ENCODE peak calls at places on chromosome 18, in seven cellular contexts. K is AG09309; G is WTC11; W is OCI-LY7; T is progenitor cell of endocrine pancreas; M is omental fat pad; F is activated CD8-positive, alpha-beta T cell treated with anti-CD3 and anti-CD28 coated beads for 36 hours. V is an unnamed sample.

GRCh38 chr18:33022370-33022769 is 249.5 kb upstream of the KLHL14 start:
- DNase-seq in K (no peak), G (no peak), W (no peak), T (no peak), M (no peak), F (no peak), V (no peak)

GRCh38 chr18:24497052-24497754 is 36.8 kb downstream of the HRH4 start:
- DNase-seq in K (peak), G (no peak), W (no peak), T (no peak), M (no peak), F (no peak), V (peak)

GRCh38 chr18:75127143-75128021 is 81.6 kb downstream of the PTGR3 start:
- DNase-seq in K (no peak), G (no peak), W (no peak), T (no peak), M (no peak), F (no peak), V (no peak)

GRCh38 chr18:77002496-77002895 is 130.1 kb downstream of the MBP start:
- DNase-seq in K (no peak), G (no peak), W (no peak), T (no peak), M (no peak), F (no peak), V (no peak)

GRCh38 chr18:55165399-55166125 is 206.3 kb upstream of the CCDC68 start:
- DNase-seq in K (no peak), G (no peak), W (no peak), T (no peak), M (no peak), F (no peak), V (no peak)

GRCh38 chr18:78977627-78978271 is 1.9 kb upstream of the SALL3 start:
- DNase-seq in K (no peak), G (peak), W (no peak), T (no peak), M (no peak), F (no peak), V (no peak)

GRCh38 chr18:76823574-76823973 is 1.2 kb downstream of the ZNF236 start:
- DNase-seq in K (no peak), G (peak), W (peak), T (peak), M (no peak), F (no peak), V (no peak)

GRCh38 chr18:79770826-79771225 is 26.9 kb upstream of the KCNG2 start:
- DNase-seq in K (no peak), G (no peak), W (no peak), T (no peak), M (no peak), F (no peak), V (no peak)

GRCh38 chr18:76126327-76126726 is 368.7 kb downstream of the ZNF516 start:
- DNase-seq in K (no peak), G (peak), W (no peak), T (no peak), M (no peak), F (no peak), V (no peak)

GRCh38 chr18:55047546-55047945 is 88.3 kb upstream of the CCDC68 start:
- DNase-seq in K (no peak), G (no peak), W (no peak), T (no peak), M (no peak), F (no peak), V (no peak)

DNA sequence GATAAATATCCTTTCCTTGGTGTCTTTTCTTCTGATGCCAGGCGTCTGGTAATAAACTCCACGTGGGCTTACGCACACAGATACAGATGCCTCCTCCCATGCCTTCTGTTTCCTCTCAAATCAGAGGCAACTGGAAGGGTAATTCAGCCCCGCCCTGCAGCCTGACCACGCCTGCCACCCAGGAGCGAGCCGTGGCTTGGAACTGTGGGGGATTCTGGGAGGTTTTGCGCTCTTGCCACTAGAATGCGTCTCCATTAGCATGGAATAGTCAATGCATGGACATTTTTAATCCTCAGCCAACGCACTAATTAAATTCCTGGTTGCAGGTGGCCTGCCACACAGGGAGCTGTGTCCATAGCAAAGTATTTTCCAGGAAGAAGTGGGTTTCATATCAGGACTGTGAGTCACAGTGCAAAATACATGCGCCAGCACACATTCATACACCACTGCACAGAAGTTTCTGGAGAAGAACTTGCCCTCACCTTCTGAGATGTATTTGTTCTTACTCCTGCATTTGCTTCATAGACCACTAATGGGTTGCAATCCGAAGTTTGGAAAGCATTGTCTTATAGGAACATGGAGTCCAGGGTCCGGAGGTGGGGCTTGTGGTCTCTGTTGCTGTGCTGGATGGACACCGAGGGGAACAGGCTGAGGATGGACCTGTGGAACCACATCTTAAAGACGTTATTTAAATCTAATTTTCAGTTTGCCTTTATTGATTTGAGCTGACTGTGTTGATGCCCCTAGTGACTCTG is 151.4 kb downstream of the LDLRAD4 start:
- DNase-seq in K (no peak), G (no peak), W (no peak), T (no peak), M (no peak), F (no peak), V (no peak)
- TF ChIP-seq CTCF in K (no peak), G (no peak), W (no peak), T (no peak), M (no peak), F (no peak), V (no peak)

GRCh38 chr18:57131782-57132181 is 15.1 kb upstream of the BOD1L2 start:
- DNase-seq in K (no peak), G (no peak), W (no peak), T (no peak), M (no peak), F (no peak), V (no peak)

GRCh38 chr18:57137847-57138246 is 9.0 kb upstream of the BOD1L2 start:
- DNase-seq in K (no peak), G (no peak), W (no peak), T (no peak), M (no peak), F (no peak), V (no peak)

GRCh38 chr18:57134564-57135211 is 12.2 kb upstream of the BOD1L2 start:
- DNase-seq in K (no peak), G (no peak), W (no peak), T (no peak), M (no peak), F (no peak), V (no peak)

GRCh38 chr18:57141208-57142129 is 5.4 kb upstream of the BOD1L2 start:
- DNase-seq in K (no peak), G (no peak), W (no peak), T (no peak), M (peak), F (no peak), V (no peak)

DNA sequence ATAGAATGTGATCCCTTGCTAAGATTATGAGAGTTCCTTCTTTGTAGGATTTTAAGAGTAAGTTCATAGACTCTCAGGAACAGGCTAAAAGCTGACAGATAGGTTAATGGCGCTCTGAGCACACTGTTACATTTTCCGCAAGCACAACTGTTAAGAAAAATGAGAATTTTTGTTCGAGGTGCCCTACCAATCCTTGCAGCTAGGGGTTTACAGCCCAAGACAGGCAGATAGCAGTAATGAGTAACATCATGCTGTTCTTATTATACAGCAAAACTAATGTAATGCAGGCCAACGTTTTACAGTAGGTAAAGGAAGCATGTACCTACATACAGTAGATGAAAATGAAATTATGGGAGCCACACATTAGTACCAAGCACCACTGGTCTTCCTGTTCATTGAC is 11.2 kb upstream of the BOD1L2 start:
- DNase-seq in K (no peak), G (no peak), W (no peak), T (no peak), M (no peak), F (no peak), V (no peak)
- TF ChIP-seq CTCF in K (peak), G (peak), W (no peak), T (peak), M (no peak), F (no peak), V (peak)

GRCh38 chr18:44805643-44806042 is 125.0 kb downstream of the SETBP1 start:
- DNase-seq in K (no peak), G (no peak), W (no peak), T (no peak), M (no peak), F (no peak), V (no peak)
- TF ChIP-seq CTCF in K (no peak), G (no peak), W (peak), T (no peak), M (no peak), F (no peak), V (no peak)

GRCh38 chr18:58148954-58149471 is 105.0 kb downstream of the NEDD4L start:
- DNase-seq in K (no peak), G (no peak), W (no peak), T (no peak), M (no peak), F (no peak), V (no peak)
- TF ChIP-seq CTCF in K (no peak), G (no peak), W (no peak), T (no peak), M (no peak), F (no peak), V (no peak)

GRCh38 chr18:14978962-14979535 is 231.1 kb downstream of the ANKRD30B start:
- DNase-seq in K (no peak), G (peak), W (peak), T (no peak), M (no peak), F (peak), V (no peak)

GRCh38 chr18:14975431-14975830 is 227.5 kb downstream of the ANKRD30B start:
- DNase-seq in K (no peak), G (no peak), W (no peak), T (no peak), M (no peak), F (no peak), V (no peak)

GRCh38 chr18:14978191-14978590 is 230.2 kb downstream of the ANKRD30B start:
- DNase-seq in K (no peak), G (no peak), W (no peak), T (no peak), M (no peak), F (no peak), V (no peak)

GRCh38 chr18:14974576-14974975 is 226.6 kb downstream of the ANKRD30B start:
- DNase-seq in K (no peak), G (no peak), W (no peak), T (no peak), M (no peak), F (no peak), V (no peak)

GRCh38 chr18:14976736-14977430 is 228.9 kb downstream of the ANKRD30B start:
- DNase-seq in K (no peak), G (no peak), W (no peak), T (no peak), M (no peak), F (no peak), V (no peak)
- TF ChIP-seq CTCF in K (peak), G (no peak), W (no peak), T (no peak), M (no peak), F (no peak), V (no peak)

GRCh38 chr18:29712785-29713184 is 1329.8 kb downstream of the DSC3 start:
- DNase-seq in K (no peak), G (no peak), W (no peak), T (no peak), M (no peak), F (no peak), V (no peak)

DNA sequence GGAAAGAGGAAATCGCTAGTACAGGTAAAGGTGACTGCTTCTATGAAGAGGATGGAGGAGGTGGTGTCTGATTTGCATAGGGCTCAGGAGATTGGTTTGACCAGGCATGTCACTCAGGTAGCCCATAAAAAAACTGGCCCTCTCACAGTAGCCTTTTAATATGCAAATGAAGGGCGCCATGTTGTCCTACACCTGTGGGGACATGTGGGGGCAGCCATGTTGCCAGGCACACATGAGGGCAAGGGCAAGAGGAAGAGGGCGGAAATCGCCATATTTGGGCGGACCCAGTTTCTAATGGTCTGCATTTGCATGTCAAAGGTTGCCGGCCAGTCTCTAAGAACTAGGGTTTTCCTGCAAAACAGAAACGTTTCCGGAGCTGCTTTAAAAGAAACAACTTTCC is 1330.6 kb downstream of the DSC3 start:
- DNase-seq in K (no peak), G (peak), W (no peak), T (no peak), M (no peak), F (no peak), V (no peak)
- TF ChIP-seq CTCF in K (no peak), G (no peak), W (no peak), T (no peak), M (no peak), F (no peak), V (no peak)

GRCh38 chr18:3664563-3665178 is 214.7 kb downstream of the TGIF1 start:
- DNase-seq in K (no peak), G (no peak), W (peak), T (no peak), M (no peak), F (peak), V (no peak)
- TF ChIP-seq CTCF in K (no peak), G (no peak), W (peak), T (peak), M (no peak), F (no peak), V (no peak)

GRCh38 chr18:63951302-63951705 is 2.2 kb downstream of the HMSD start:
- DNase-seq in K (no peak), G (no peak), W (no peak), T (no peak), M (no peak), F (peak), V (no peak)
- TF ChIP-seq CTCF in K (peak), G (no peak), W (no peak), T (no peak), M (no peak), F (peak), V (peak)

GRCh38 chr18:31680836-31681568 is 3.4 kb downstream of the B4GALT6 start:
- DNase-seq in K (no peak), G (no peak), W (peak), T (no peak), M (no peak), F (peak), V (no peak)
- TF ChIP-seq CTCF in K (no peak), G (no peak), W (peak), T (peak), M (no peak), F (peak), V (no peak)

V was measured in BJ.